ENCODE peak calls at places on chromosomes 7 and 10, in eight cellular contexts. W is activated CD8-positive, alpha-beta T cell treated with anti-CD3 and anti-CD28 coated beads for 36 hours; Z is trophoblast cell; L is activated CD4-positive, alpha-beta T cell treated with anti-CD3 and anti-CD28 coated beads, Interleukin-2, amount 50 U/mL, for 48 hours; O is ascending aorta; I is BE2C; C is fibroblast of gingiva; N is activated T-helper 2 cell treated with anti-CD3 and anti-CD28 coated beads, Interferon-gamma antibody, Interleukin-2, Interleukin-4, amounts not matched to agents 10 μg/mL and 5 μg/mL and 100 μg/mL, durations not matched to agents 14 hours and 24 hours and 36 hours. Q is an unnamed sample.

GRCh38 chr10:103855424-103855823 is at the start of gene SH3PXD2A:
- DNase-seq in W (peak), Z (peak), L (peak), O (no peak), I (peak), C (no peak), N (no peak), Q (no peak)

GRCh38 chr7:3120513-3120912 is 76.8 kb upstream of the CARD11 start:
- DNase-seq in W (peak), Z (no peak), L (no peak), O (no peak), I (no peak), C (no peak), N (no peak), Q (no peak)

GRCh38 chr10:1358860-1359598 is 302.8 kb downstream of the WDR37 start:
- DNase-seq in W (peak), Z (peak), L (peak), O (no peak), I (no peak), C (no peak), N (peak), Q (no peak)

GRCh38 chr7:79820387-79820786 is 314.2 kb upstream of the GNAI1 start:
- DNase-seq in W (no peak), Z (peak), L (no peak), O (no peak), I (peak), C (peak), N (no peak), Q (no peak)

GRCh38 chr7:158093156-158093796 is 494.3 kb downstream of the PTPRN2 start:
- DNase-seq in W (no peak), Z (no peak), L (no peak), O (no peak), I (no peak), C (no peak), N (no peak), Q (no peak)

GRCh38 chr7:94295805-94296204 is 98.9 kb upstream of the COL1A2 start:
- DNase-seq in W (no peak), Z (peak), L (no peak), O (no peak), I (no peak), C (peak), N (no peak), Q (no peak)

GRCh38 chr7:152459724-152460251 is 24.0 kb upstream of the KMT2C start:
- DNase-seq in W (no peak), Z (peak), L (no peak), O (no peak), I (peak), C (no peak), N (no peak), Q (peak)

GRCh38 chr10:94103902-94104301 is 110.2 kb downstream of the PLCE1 start:
- DNase-seq in W (no peak), Z (no peak), L (no peak), O (no peak), I (no peak), C (peak), N (no peak), Q (no peak)

GRCh38 chr7:106504620-106505019 is 156.3 kb downstream of the CCDC71L start:
- DNase-seq in W (peak), Z (no peak), L (no peak), O (no peak), I (no peak), C (no peak), N (no peak), Q (no peak)

GRCh38 chr7:113331155-113331898 is 213.0 kb upstream of the SMIM30 start:
- DNase-seq in W (no peak), Z (no peak), L (no peak), O (no peak), I (peak), C (no peak), N (no peak), Q (no peak)

GRCh38 chr10:125159486-125159931 is 854 bp downstream of the CTBP2 start:
- DNase-seq in W (no peak), Z (peak), L (peak), O (no peak), I (no peak), C (no peak), N (no peak), Q (no peak)

GRCh38 chr10:124697837-124698559 is 46.2 kb downstream of the FAM53B start:
- DNase-seq in W (peak), Z (peak), L (peak), O (no peak), I (no peak), C (no peak), N (no peak), Q (peak)

GRCh38 chr10:65518379-65518778 is 1407.5 kb upstream of the LRRTM3 start:
- DNase-seq in W (no peak), Z (peak), L (no peak), O (no peak), I (no peak), C (no peak), N (no peak), Q (no peak)

GRCh38 chr10:124646483-124647352 is 97.5 kb downstream of the FAM53B start:
- DNase-seq in W (no peak), Z (peak), L (no peak), O (peak), I (peak), C (peak), N (no peak), Q (peak)

GRCh38 chr10:88974012-88974411 is 16.6 kb upstream of the FAS start:
- DNase-seq in W (no peak), Z (no peak), L (no peak), O (no peak), I (no peak), C (peak), N (no peak), Q (no peak)

GRCh38 chr7:82605247-82605864 is 161.8 kb upstream of the CACNA2D1 start:
- DNase-seq in W (peak), Z (peak), L (peak), O (no peak), I (peak), C (peak), N (no peak), Q (peak)

GRCh38 chr10:96632974-96633373 is 46.2 kb upstream of the TM9SF3 start:
- DNase-seq in W (no peak), Z (peak), L (no peak), O (no peak), I (no peak), C (no peak), N (no peak), Q (no peak)

GRCh38 chr10:49500420-49500819 is 38.5 kb downstream of the ERCC6 start:
- DNase-seq in W (no peak), Z (peak), L (no peak), O (no peak), I (no peak), C (peak), N (no peak), Q (no peak)

GRCh38 chr7:151428393-151429231 is 11.3 kb downstream of the CRYGN start:
- DNase-seq in W (no peak), Z (no peak), L (no peak), O (no peak), I (no peak), C (peak), N (no peak), Q (no peak)

GRCh38 chr7:101195884-101196283 is 5.0 kb downstream of the MOGAT3 start:
- DNase-seq in W (no peak), Z (no peak), L (no peak), O (no peak), I (no peak), C (no peak), N (no peak), Q (no peak)

GRCh38 chr7:23918856-23919255 is 208.8 kb downstream of the STK31 start:
- DNase-seq in W (no peak), Z (peak), L (no peak), O (no peak), I (no peak), C (no peak), N (no peak), Q (no peak)

GRCh38 chr7:158432369-158433270 is 155.0 kb downstream of the PTPRN2 start:
- DNase-seq in W (no peak), Z (peak), L (no peak), O (no peak), I (no peak), C (no peak), N (no peak), Q (no peak)

GRCh38 chr7:157679607-157680006 is 342.8 kb downstream of the DNAJB6 start:
- DNase-seq in W (no peak), Z (no peak), L (no peak), O (no peak), I (no peak), C (no peak), N (no peak), Q (no peak)

GRCh38 chr7:24158976-24159375 is 125.0 kb upstream of the NPY start:
- DNase-seq in W (no peak), Z (no peak), L (no peak), O (no peak), I (no peak), C (peak), N (no peak), Q (no peak)

GRCh38 chr7:28787116-28787515 is 171.0 kb downstream of the TRIL start:
- DNase-seq in W (no peak), Z (no peak), L (no peak), O (no peak), I (no peak), C (no peak), N (no peak), Q (no peak)

GRCh38 chr7:40490603-40490924 is 355.8 kb downstream of the SUGCT start:
- DNase-seq in W (no peak), Z (no peak), L (no peak), O (no peak), I (no peak), C (peak), N (no peak), Q (no peak)

GRCh38 chr10:110647136-110647430 is 2.9 kb downstream of the RBM20 start:
- DNase-seq in W (no peak), Z (no peak), L (no peak), O (no peak), I (no peak), C (no peak), N (no peak), Q (no peak)

GRCh38 chr7:116829493-116829892 is 32.9 kb upstream of the CAPZA2 start:
- DNase-seq in W (no peak), Z (no peak), L (no peak), O (no peak), I (no peak), C (no peak), N (no peak), Q (no peak)

GRCh38 chr10:35172574-35172973 is 45.9 kb downstream of the CREM start:
- DNase-seq in W (no peak), Z (no peak), L (no peak), O (no peak), I (no peak), C (peak), N (no peak), Q (no peak)